ENCODE peak calls at places on chromosomes 1 and 21, in five cellular contexts. V is GM23248, U is tibial nerve, I is aorta, B is neuronal stem cell. E is an unnamed sample. For H3K36me3, the result is how much of the 10 kb centered on the place peaks cover.

GRCh38 chr1:19563336-19564097 is 78.2 kb upstream of the CAPZB start:
- DNase-seq in V (peak), U (peak), I (peak), B (no peak), E (peak)

GRCh38 chr1:28243685-28244439 is 7.9 kb downstream of the ATP5IF1 start:
- DNase-seq in V (no peak), U (no peak), I (no peak), B (no peak), E (no peak)

GRCh38 chr1:167359295-167359694 is 138.6 kb downstream of the POU2F1 start:
- DNase-seq in V (no peak), U (no peak), I (no peak), B (no peak), E (no peak)

GRCh38 chr1:175873290-175873689 is 129.9 kb upstream of the TNR start:
- DNase-seq in V (no peak), U (no peak), I (no peak), B (no peak), E (no peak)

GRCh38 chr1:246682231-246682895 is 41.8 kb upstream of the SCCPDH start:
- DNase-seq in V (no peak), U (no peak), I (no peak), B (no peak), E (peak)

GRCh38 chr1:94327001-94327685 is 89.8 kb upstream of the ARHGAP29 start:
- DNase-seq in V (peak), U (no peak), I (peak), B (peak), E (peak)

GRCh38 chr1:200512191-200512590 is 102.4 kb upstream of the ZNF281 start:
- DNase-seq in V (peak), U (no peak), I (no peak), B (no peak), E (peak)

GRCh38 chr1:79478728-79479373 is 472.3 kb upstream of the ADGRL4 start:
- DNase-seq in V (no peak), U (no peak), I (no peak), B (no peak), E (no peak)

GRCh38 chr1:96487961-96488360 is 233.6 kb upstream of the PTBP2 start:
- DNase-seq in V (peak), U (no peak), I (no peak), B (no peak), E (no peak)

GRCh38 chr1:226185153-226186036 is 1.1 kb downstream of the ACBD3 start:
- DNase-seq in V (peak), U (no peak), I (no peak), B (no peak), E (peak)

GRCh38 chr1:29703596-29703995 is 467.3 kb downstream of the PTPRU start:
- DNase-seq in V (peak), U (no peak), I (no peak), B (peak), E (peak)

GRCh38 chr1:178344513-178345077 is 152.2 kb downstream of the CLEC20A start:
- DNase-seq in V (peak), U (no peak), I (no peak), B (no peak), E (peak)

GRCh38 chr1:94103608-94104007 is 17.3 kb downstream of the ABCA4 start:
- DNase-seq in V (no peak), U (no peak), I (no peak), B (no peak), E (no peak)

GRCh38 chr21:36550761-36551160 is 70.8 kb upstream of the CLDN14 start:
- DNase-seq in V (peak), U (no peak), I (no peak), B (no peak), E (no peak)

GRCh38 chr1:39394598-39394997 is 96.8 kb upstream of the BMP8A start:
- DNase-seq in V (no peak), U (no peak), I (no peak), B (no peak), E (no peak)

GRCh38 chr1:119885903-119886783 is 10.2 kb downstream of the ADAM30 start:
- DNase-seq in V (peak), U (no peak), I (peak), B (no peak), E (peak)

DNA sequence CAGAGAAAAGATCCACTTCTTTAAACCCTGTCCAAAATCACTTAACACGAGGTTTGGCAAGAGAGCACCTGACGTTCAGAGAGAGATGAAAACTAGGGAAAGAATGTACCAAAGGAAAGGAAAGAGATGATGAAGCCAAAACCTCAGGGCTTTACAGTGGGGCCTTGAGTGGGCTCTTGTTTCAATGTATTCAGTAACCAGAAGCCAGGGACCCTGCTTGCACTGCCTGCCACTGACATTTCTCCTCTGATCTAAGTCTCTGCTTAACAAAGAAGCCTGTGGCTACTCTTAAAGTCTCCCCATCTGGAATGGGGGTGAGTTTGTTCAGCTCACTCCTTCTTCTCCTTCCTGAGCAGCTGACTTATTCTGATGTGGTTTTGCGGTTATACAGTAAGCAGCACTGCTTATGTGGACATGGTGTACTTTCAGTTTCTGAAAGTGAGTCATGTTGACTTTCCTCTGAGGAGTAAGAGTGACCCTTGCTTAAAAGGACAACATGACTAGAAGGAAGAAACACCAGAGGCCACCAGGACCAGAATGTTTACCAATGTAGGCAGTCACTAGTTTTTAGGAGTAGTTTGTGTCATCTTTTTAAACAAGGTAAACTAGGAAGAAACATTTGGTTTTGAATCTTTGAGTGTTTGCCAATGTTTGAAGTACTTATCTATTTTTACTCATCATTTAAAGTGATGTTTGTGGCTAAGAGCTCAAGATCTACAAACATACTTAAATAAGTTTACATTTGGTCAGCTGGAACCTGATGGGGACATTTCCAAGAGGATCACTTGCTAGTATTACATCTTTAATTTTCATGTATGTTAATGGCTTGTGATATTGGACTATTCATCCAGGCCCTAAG is 87.4 kb downstream of the FASLG start:
- DNase-seq in V (peak), U (no peak), I (no peak), B (no peak), E (peak)
- H3K27ac ChIP-seq in V (peak), U (peak), I (no peak), B (no peak), E (peak)

GRCh38 chr21:39580744-39581143 is 32.0 kb upstream of the B3GALT5 start:
- DNase-seq in V (no peak), U (no peak), I (no peak), B (no peak), E (no peak)

GRCh38 chr21:39576518-39577128 is 36.1 kb upstream of the B3GALT5 start:
- DNase-seq in V (no peak), U (no peak), I (no peak), B (no peak), E (no peak)

GRCh38 chr21:39582749-39583148 is 30.0 kb upstream of the B3GALT5 start:
- DNase-seq in V (no peak), U (no peak), I (no peak), B (no peak), E (no peak)

GRCh38 chr21:39579734-39580332 is 32.9 kb upstream of the B3GALT5 start:
- DNase-seq in V (no peak), U (no peak), I (no peak), B (no peak), E (no peak)

DNA sequence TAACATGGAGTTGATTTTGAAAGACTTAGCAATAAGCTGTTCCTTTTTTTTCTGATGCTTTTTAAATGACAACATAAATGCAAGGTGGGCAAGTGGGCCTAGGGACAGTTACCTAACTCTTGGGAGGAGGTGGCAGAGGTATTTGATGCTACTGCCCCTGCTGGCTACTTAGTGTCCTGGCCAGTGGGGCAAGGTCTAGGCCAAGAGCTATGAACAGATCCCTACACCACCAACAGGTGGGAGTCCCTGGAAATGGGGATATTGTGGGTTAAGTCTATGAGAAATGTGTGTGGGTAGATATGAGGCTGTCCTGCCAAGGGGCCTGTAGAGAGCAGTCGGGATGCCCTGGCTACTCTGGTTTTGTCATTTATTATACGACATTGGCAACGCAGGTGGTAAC is 31.3 kb upstream of the B3GALT5 start:
- DNase-seq in V (no peak), U (no peak), I (no peak), B (no peak), E (no peak)
- H3K36me3 ChIP-seq in V (under half), U (under half), I (under half), B (under half), E (under half)

DNA sequence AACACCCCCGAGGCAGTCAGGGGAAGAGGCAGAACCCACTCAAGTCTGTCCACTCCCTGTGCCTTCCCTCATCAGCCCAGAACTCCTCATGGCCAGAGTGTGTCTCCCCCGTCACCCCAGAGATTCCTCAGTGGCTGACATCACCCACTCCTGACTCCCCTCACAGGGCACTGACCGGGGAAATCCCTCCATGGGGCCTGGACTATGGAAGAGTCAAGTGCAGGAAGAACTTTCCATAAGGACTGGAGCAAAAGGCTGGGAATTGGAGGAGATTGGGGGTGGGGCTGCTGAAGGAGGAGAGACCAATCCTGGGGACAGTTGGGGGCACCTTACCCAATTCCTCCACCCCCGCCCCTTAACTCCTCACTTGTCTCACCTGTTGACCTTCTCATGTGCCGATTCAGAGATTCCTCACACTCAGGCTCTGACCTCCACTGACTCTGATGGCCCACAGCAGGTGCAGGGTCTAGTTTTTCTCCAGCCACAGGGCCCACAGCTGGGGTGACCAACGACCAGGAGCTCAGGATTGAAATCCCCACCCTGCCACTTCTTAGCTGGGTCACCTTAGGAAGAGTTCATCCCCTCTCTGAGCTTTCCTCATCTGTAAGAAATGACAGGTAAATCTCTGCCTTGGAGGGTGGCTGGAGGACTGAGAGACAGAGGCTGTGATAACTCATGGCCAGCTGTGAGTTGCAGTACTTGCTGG is 481 bp upstream of the EXTL1 start:
- DNase-seq in V (no peak), U (no peak), I (no peak), B (no peak), E (no peak)
- H3K4me3 ChIP-seq in V (peak), U (no peak), I (no peak), B (peak), E (peak)

GRCh38 chr1:224505454-224506093 is 71.0 kb upstream of the WDR26 start:
- DNase-seq in V (peak), U (no peak), I (no peak), B (no peak), E (no peak)

GRCh38 chr1:224506141-224506814 is 71.7 kb upstream of the WDR26 start:
- DNase-seq in V (peak), U (no peak), I (no peak), B (no peak), E (no peak)

GRCh38 chr1:224503161-224504118 is 68.8 kb upstream of the WDR26 start:
- DNase-seq in V (peak), U (peak), I (peak), B (peak), E (peak)

GRCh38 chr1:224502459-224503160 is 68.0 kb upstream of the WDR26 start:
- DNase-seq in V (no peak), U (no peak), I (no peak), B (peak), E (no peak)

DNA sequence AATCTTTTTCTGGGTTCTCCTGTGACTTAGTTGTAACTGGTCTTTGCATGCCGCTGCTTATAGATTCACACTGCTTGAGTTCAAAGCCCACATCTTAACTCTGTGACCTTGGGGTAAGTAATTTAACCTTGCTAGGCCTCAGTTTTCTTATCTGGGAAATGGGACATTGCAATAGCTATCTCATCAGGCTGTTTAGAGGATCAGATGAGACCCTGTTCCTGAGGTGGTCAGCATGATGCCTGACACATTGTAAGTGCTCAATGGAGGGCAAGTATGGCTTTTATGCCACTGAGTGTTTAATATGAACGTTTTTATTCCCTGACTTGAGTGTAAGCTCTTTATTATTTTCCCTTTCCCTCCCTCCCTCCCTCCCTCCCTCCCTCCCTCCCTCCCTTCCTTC is 70.0 kb upstream of the WDR26 start:
- DNase-seq in V (no peak), U (no peak), I (no peak), B (no peak), E (no peak)
- H3K27ac ChIP-seq in V (no peak), U (peak), I (no peak), B (no peak), E (no peak)